ENCODE peak calls at places on chromosomes 6 and 20, in ten cellular contexts. One of them, this sample, is unnamed.

GRCh38 chr20:61805365-61805764 is 260.3 kb downstream of the TAF4 start:
- DNase-seq in GM03348: no peak
- DNase-seq in cortex of kidney: no peak
- DNase-seq in HFF-Myc: no peak
- DNase-seq in amygdala: no peak
- DNase-seq in RKO: no peak
- DNase-seq in activated naive CD4-positive, alpha-beta T cell treated with anti-CD3 and anti-CD28 coated beads, Interleukin-2, amount 50 U/mL, for 72 hours: no peak
- DNase-seq in effector memory CD8-positive, alpha-beta T cell: no peak
- DNase-seq in cardiac muscle cell: no peak
- DNase-seq in AG08396: no peak
- DNase-seq in this sample: no peak

GRCh38 chr6:156262014-156262413 is 515.2 kb upstream of the ARID1B start:
- DNase-seq in GM03348: no peak
- DNase-seq in cortex of kidney: no peak
- DNase-seq in amygdala: no peak
- DNase-seq in cardiac muscle cell: no peak
- DNase-seq in RKO: no peak
- DNase-seq in AG08396: no peak
- DNase-seq in effector memory CD8-positive, alpha-beta T cell: no peak
- DNase-seq in activated naive CD4-positive, alpha-beta T cell treated with anti-CD3 and anti-CD28 coated beads, Interleukin-2, amount 50 U/mL, for 72 hours: no peak
- DNase-seq in HFF-Myc: no peak
- DNase-seq in this sample: no peak

GRCh38 chr6:6694368-6694780 is 105.9 kb downstream of the LY86 start:
- DNase-seq in amygdala: no peak
- DNase-seq in cortex of kidney: no peak
- DNase-seq in HFF-Myc: no peak
- DNase-seq in AG08396: no peak
- DNase-seq in activated naive CD4-positive, alpha-beta T cell treated with anti-CD3 and anti-CD28 coated beads, Interleukin-2, amount 50 U/mL, for 72 hours: no peak
- DNase-seq in GM03348: no peak
- DNase-seq in RKO: no peak
- DNase-seq in effector memory CD8-positive, alpha-beta T cell: no peak
- DNase-seq in cardiac muscle cell: no peak
- DNase-seq in this sample: no peak

GRCh38 chr6:47362857-47363461 is 53.3 kb upstream of the TNFRSF21 start:
- DNase-seq in activated naive CD4-positive, alpha-beta T cell treated with anti-CD3 and anti-CD28 coated beads, Interleukin-2, amount 50 U/mL, for 72 hours: no peak
- DNase-seq in HFF-Myc: no peak
- DNase-seq in effector memory CD8-positive, alpha-beta T cell: no peak
- DNase-seq in GM03348: no peak
- DNase-seq in AG08396: no peak
- DNase-seq in RKO: no peak
- DNase-seq in cardiac muscle cell: no peak
- DNase-seq in amygdala: no peak
- DNase-seq in cortex of kidney: no peak
- DNase-seq in this sample: no peak

GRCh38 chr6:71367763-71368162 is 79.2 kb downstream of the OGFRL1 start:
- DNase-seq in effector memory CD8-positive, alpha-beta T cell: no peak
- DNase-seq in HFF-Myc: no peak
- DNase-seq in AG08396: no peak
- DNase-seq in cardiac muscle cell: no peak
- DNase-seq in cortex of kidney: no peak
- DNase-seq in RKO: no peak
- DNase-seq in amygdala: no peak
- DNase-seq in GM03348: no peak
- DNase-seq in activated naive CD4-positive, alpha-beta T cell treated with anti-CD3 and anti-CD28 coated beads, Interleukin-2, amount 50 U/mL, for 72 hours: no peak
- DNase-seq in this sample: no peak

GRCh38 chr20:10249048-10249770 is 30.6 kb downstream of the SNAP25 start:
- DNase-seq in AG08396: no peak
- DNase-seq in GM03348: no peak
- DNase-seq in effector memory CD8-positive, alpha-beta T cell: no peak
- DNase-seq in HFF-Myc: no peak
- DNase-seq in cardiac muscle cell: no peak
- DNase-seq in cortex of kidney: no peak
- DNase-seq in RKO: no peak
- DNase-seq in activated naive CD4-positive, alpha-beta T cell treated with anti-CD3 and anti-CD28 coated beads, Interleukin-2, amount 50 U/mL, for 72 hours: no peak
- DNase-seq in amygdala: no peak
- DNase-seq in this sample: no peak

GRCh38 chr20:64103871-64104666 is 3.3 kb downstream of the NPBWR2 start:
- DNase-seq in HFF-Myc: no peak
- DNase-seq in effector memory CD8-positive, alpha-beta T cell: peak
- DNase-seq in GM03348: no peak
- DNase-seq in activated naive CD4-positive, alpha-beta T cell treated with anti-CD3 and anti-CD28 coated beads, Interleukin-2, amount 50 U/mL, for 72 hours: peak
- DNase-seq in cardiac muscle cell: no peak
- DNase-seq in RKO: no peak
- DNase-seq in cortex of kidney: no peak
- DNase-seq in amygdala: no peak
- DNase-seq in AG08396: no peak
- DNase-seq in this sample: no peak

GRCh38 chr6:170057961-170058877 is 232.7 kb downstream of the DLL1 start:
- DNase-seq in activated naive CD4-positive, alpha-beta T cell treated with anti-CD3 and anti-CD28 coated beads, Interleukin-2, amount 50 U/mL, for 72 hours: no peak
- DNase-seq in AG08396: no peak
- DNase-seq in cardiac muscle cell: no peak
- DNase-seq in cortex of kidney: no peak
- DNase-seq in RKO: no peak
- DNase-seq in GM03348: no peak
- DNase-seq in amygdala: no peak
- DNase-seq in effector memory CD8-positive, alpha-beta T cell: no peak
- DNase-seq in HFF-Myc: no peak
- DNase-seq in this sample: no peak

GRCh38 chr6:52407467-52407866 is 12.7 kb upstream of the EFHC1 start:
- DNase-seq in HFF-Myc: no peak
- DNase-seq in activated naive CD4-positive, alpha-beta T cell treated with anti-CD3 and anti-CD28 coated beads, Interleukin-2, amount 50 U/mL, for 72 hours: no peak
- DNase-seq in RKO: peak
- DNase-seq in GM03348: peak
- DNase-seq in AG08396: peak
- DNase-seq in cardiac muscle cell: peak
- DNase-seq in cortex of kidney: no peak
- DNase-seq in effector memory CD8-positive, alpha-beta T cell: no peak
- DNase-seq in amygdala: no peak
- DNase-seq in this sample: no peak

GRCh38 chr20:19699132-19699971 is 58.7 kb upstream of the RIN2 start:
- DNase-seq in effector memory CD8-positive, alpha-beta T cell: no peak
- DNase-seq in activated naive CD4-positive, alpha-beta T cell treated with anti-CD3 and anti-CD28 coated beads, Interleukin-2, amount 50 U/mL, for 72 hours: no peak
- DNase-seq in GM03348: peak
- DNase-seq in cardiac muscle cell: no peak
- DNase-seq in AG08396: peak
- DNase-seq in amygdala: no peak
- DNase-seq in cortex of kidney: no peak
- DNase-seq in HFF-Myc: peak
- DNase-seq in RKO: peak
- DNase-seq in this sample: no peak

GRCh38 chr6:112252571-112253504 is 1.5 kb downstream of the LAMA4 start:
- DNase-seq in GM03348: peak
- DNase-seq in cortex of kidney: no peak
- DNase-seq in activated naive CD4-positive, alpha-beta T cell treated with anti-CD3 and anti-CD28 coated beads, Interleukin-2, amount 50 U/mL, for 72 hours: no peak
- DNase-seq in cardiac muscle cell: no peak
- DNase-seq in AG08396: no peak
- DNase-seq in effector memory CD8-positive, alpha-beta T cell: no peak
- DNase-seq in amygdala: no peak
- DNase-seq in HFF-Myc: no peak
- DNase-seq in RKO: no peak
- DNase-seq in this sample: no peak

GRCh38 chr6:99458319-99458718 is 33.2 kb upstream of the PNISR start:
- DNase-seq in RKO: peak
- DNase-seq in cardiac muscle cell: peak
- DNase-seq in HFF-Myc: peak
- DNase-seq in activated naive CD4-positive, alpha-beta T cell treated with anti-CD3 and anti-CD28 coated beads, Interleukin-2, amount 50 U/mL, for 72 hours: peak
- DNase-seq in effector memory CD8-positive, alpha-beta T cell: no peak
- DNase-seq in GM03348: peak
- DNase-seq in AG08396: peak
- DNase-seq in amygdala: no peak
- DNase-seq in cortex of kidney: no peak
- DNase-seq in this sample: no peak

GRCh38 chr20:41017448-41018042 is 11.1 kb upstream of the TOP1 start:
- DNase-seq in cortex of kidney: no peak
- DNase-seq in amygdala: no peak
- DNase-seq in GM03348: no peak
- DNase-seq in RKO: no peak
- DNase-seq in cardiac muscle cell: no peak
- DNase-seq in AG08396: no peak
- DNase-seq in effector memory CD8-positive, alpha-beta T cell: no peak
- DNase-seq in activated naive CD4-positive, alpha-beta T cell treated with anti-CD3 and anti-CD28 coated beads, Interleukin-2, amount 50 U/mL, for 72 hours: no peak
- DNase-seq in HFF-Myc: no peak
- DNase-seq in this sample: no peak

GRCh38 chr6:162123797-162124196 is 603.8 kb downstream of the PRKN start:
- DNase-seq in activated naive CD4-positive, alpha-beta T cell treated with anti-CD3 and anti-CD28 coated beads, Interleukin-2, amount 50 U/mL, for 72 hours: no peak
- DNase-seq in cortex of kidney: no peak
- DNase-seq in RKO: no peak
- DNase-seq in AG08396: no peak
- DNase-seq in amygdala: no peak
- DNase-seq in effector memory CD8-positive, alpha-beta T cell: no peak
- DNase-seq in GM03348: peak
- DNase-seq in cardiac muscle cell: peak
- DNase-seq in HFF-Myc: no peak
- DNase-seq in this sample: no peak

GRCh38 chr6:99612551-99613397 is 6.1 kb downstream of the PRDM13 start:
- DNase-seq in cortex of kidney: no peak
- DNase-seq in cardiac muscle cell: no peak
- DNase-seq in activated naive CD4-positive, alpha-beta T cell treated with anti-CD3 and anti-CD28 coated beads, Interleukin-2, amount 50 U/mL, for 72 hours: peak
- DNase-seq in AG08396: no peak
- DNase-seq in HFF-Myc: no peak
- DNase-seq in amygdala: no peak
- DNase-seq in RKO: no peak
- DNase-seq in GM03348: no peak
- DNase-seq in effector memory CD8-positive, alpha-beta T cell: no peak
- DNase-seq in this sample: no peak

GRCh38 chr6:106974999-106975698 is 620 bp upstream of the CD24 start:
- DNase-seq in cardiac muscle cell: peak
- DNase-seq in cortex of kidney: no peak
- DNase-seq in AG08396: peak
- DNase-seq in HFF-Myc: no peak
- DNase-seq in amygdala: no peak
- DNase-seq in GM03348: peak
- DNase-seq in effector memory CD8-positive, alpha-beta T cell: no peak
- DNase-seq in activated naive CD4-positive, alpha-beta T cell treated with anti-CD3 and anti-CD28 coated beads, Interleukin-2, amount 50 U/mL, for 72 hours: peak
- DNase-seq in RKO: peak
- DNase-seq in this sample: no peak

GRCh38 chr6:134117409-134117808 is 65.0 kb upstream of the SLC2A12 start:
- DNase-seq in effector memory CD8-positive, alpha-beta T cell: no peak
- DNase-seq in cardiac muscle cell: no peak
- DNase-seq in cortex of kidney: no peak
- DNase-seq in GM03348: peak
- DNase-seq in RKO: no peak
- DNase-seq in AG08396: peak
- DNase-seq in amygdala: peak
- DNase-seq in activated naive CD4-positive, alpha-beta T cell treated with anti-CD3 and anti-CD28 coated beads, Interleukin-2, amount 50 U/mL, for 72 hours: no peak
- DNase-seq in HFF-Myc: no peak
- DNase-seq in this sample: no peak

GRCh38 chr6:9540534-9541126 is 874.2 kb downstream of the TFAP2A start:
- DNase-seq in cardiac muscle cell: peak
- DNase-seq in HFF-Myc: no peak
- DNase-seq in AG08396: peak
- DNase-seq in GM03348: peak
- DNase-seq in effector memory CD8-positive, alpha-beta T cell: no peak
- DNase-seq in amygdala: no peak
- DNase-seq in RKO: peak
- DNase-seq in cortex of kidney: no peak
- DNase-seq in activated naive CD4-positive, alpha-beta T cell treated with anti-CD3 and anti-CD28 coated beads, Interleukin-2, amount 50 U/mL, for 72 hours: no peak
- DNase-seq in this sample: no peak

GRCh38 chr20:37886851-37887297 is 16.1 kb upstream of the VSTM2L start:
- DNase-seq in HFF-Myc: no peak
- DNase-seq in amygdala: no peak
- DNase-seq in GM03348: no peak
- DNase-seq in cortex of kidney: no peak
- DNase-seq in cardiac muscle cell: no peak
- DNase-seq in AG08396: no peak
- DNase-seq in activated naive CD4-positive, alpha-beta T cell treated with anti-CD3 and anti-CD28 coated beads, Interleukin-2, amount 50 U/mL, for 72 hours: no peak
- DNase-seq in effector memory CD8-positive, alpha-beta T cell: no peak
- DNase-seq in RKO: no peak
- DNase-seq in this sample: no peak

GRCh38 chr6:46793138-46793537 is at the start of gene MEP1A:
- DNase-seq in AG08396: no peak
- DNase-seq in activated naive CD4-positive, alpha-beta T cell treated with anti-CD3 and anti-CD28 coated beads, Interleukin-2, amount 50 U/mL, for 72 hours: no peak
- DNase-seq in RKO: no peak
- DNase-seq in amygdala: no peak
- DNase-seq in cortex of kidney: no peak
- DNase-seq in cardiac muscle cell: no peak
- DNase-seq in GM03348: no peak
- DNase-seq in HFF-Myc: no peak
- DNase-seq in effector memory CD8-positive, alpha-beta T cell: no peak
- DNase-seq in this sample: no peak

GRCh38 chr6:159155679-159156078 is 13.5 kb upstream of the FNDC1 start:
- DNase-seq in effector memory CD8-positive, alpha-beta T cell: no peak
- DNase-seq in cortex of kidney: no peak
- DNase-seq in GM03348: no peak
- DNase-seq in amygdala: no peak
- DNase-seq in RKO: no peak
- DNase-seq in cardiac muscle cell: no peak
- DNase-seq in HFF-Myc: no peak
- DNase-seq in AG08396: no peak
- DNase-seq in activated naive CD4-positive, alpha-beta T cell treated with anti-CD3 and anti-CD28 coated beads, Interleukin-2, amount 50 U/mL, for 72 hours: no peak
- DNase-seq in this sample: no peak

GRCh38 chr20:57671662-57672061 is 38.2 kb downstream of the PMEPA1 start:
- DNase-seq in cortex of kidney: no peak
- DNase-seq in AG08396: no peak
- DNase-seq in activated naive CD4-positive, alpha-beta T cell treated with anti-CD3 and anti-CD28 coated beads, Interleukin-2, amount 50 U/mL, for 72 hours: no peak
- DNase-seq in effector memory CD8-positive, alpha-beta T cell: no peak
- DNase-seq in HFF-Myc: no peak
- DNase-seq in cardiac muscle cell: no peak
- DNase-seq in RKO: no peak
- DNase-seq in amygdala: no peak
- DNase-seq in GM03348: peak
- DNase-seq in this sample: no peak

This sample was measured in caudate nucleus.